ENCODE peak calls at places on chromosomes 1 and 21, in six cellular contexts. One of them, this sample, is unnamed.

GRCh38 chr21:39444406-39445145 is 1.0 kb downstream of the LCA5L start:
- DNase-seq in retinal pigment epithelial cell: no peak
- DNase-seq in lung: no peak
- DNase-seq in WERI-Rb-1: peak; percentile 53
- DNase-seq in heart left ventricle: no peak
- DNase-seq in RWPE1: peak; percentile 10
- DNase-seq in this sample: no peak

GRCh38 chr1:226215239-226215638 is 8.2 kb upstream of the MIXL1 start:
- DNase-seq in lung: no peak
- DNase-seq in retinal pigment epithelial cell: no peak
- DNase-seq in WERI-Rb-1: no peak
- DNase-seq in RWPE1: no peak
- DNase-seq in heart left ventricle: no peak
- DNase-seq in this sample: no peak

GRCh38 chr1:74505133-74505532 is 7.3 kb downstream of the LRRC53 start:
- DNase-seq in retinal pigment epithelial cell: no peak
- DNase-seq in lung: no peak
- DNase-seq in heart left ventricle: no peak
- DNase-seq in RWPE1: no peak
- DNase-seq in WERI-Rb-1: peak; percentile 21
- DNase-seq in this sample: no peak

GRCh38 chr1:37338658-37339057 is 135.7 kb upstream of the ZC3H12A start:
- DNase-seq in WERI-Rb-1: no peak
- DNase-seq in RWPE1: no peak
- DNase-seq in retinal pigment epithelial cell: no peak
- DNase-seq in heart left ventricle: no peak
- DNase-seq in lung: no peak
- DNase-seq in this sample: no peak

GRCh38 chr1:178688244-178688643 is 36.8 kb upstream of the RALGPS2 start:
- DNase-seq in lung: no peak
- DNase-seq in heart left ventricle: no peak
- DNase-seq in RWPE1: no peak
- DNase-seq in WERI-Rb-1: no peak
- DNase-seq in retinal pigment epithelial cell: no peak
- DNase-seq in this sample: no peak

GRCh38 chr1:235831148-235831547 is 35.6 kb downstream of the LYST start:
- DNase-seq in heart left ventricle: peak; percentile 34
- DNase-seq in WERI-Rb-1: no peak
- DNase-seq in retinal pigment epithelial cell: no peak
- DNase-seq in RWPE1: peak; percentile 8
- DNase-seq in lung: no peak
- DNase-seq in this sample: no peak

GRCh38 chr1:43651922-43652321 is 2.0 kb downstream of the KDM4A start:
- DNase-seq in RWPE1: no peak
- DNase-seq in lung: no peak
- DNase-seq in WERI-Rb-1: no peak
- DNase-seq in heart left ventricle: no peak
- DNase-seq in retinal pigment epithelial cell: no peak
- DNase-seq in this sample: no peak

GRCh38 chr1:192809286-192810252 is 730 bp downstream of the RGS2 start:
- DNase-seq in retinal pigment epithelial cell: no peak
- DNase-seq in heart left ventricle: no peak
- DNase-seq in WERI-Rb-1: peak; percentile 11
- DNase-seq in RWPE1: peak; percentile 38
- DNase-seq in lung: peak; percentile 36
- DNase-seq in this sample: peak; percentile 54

GRCh38 chr1:45516465-45516864 is 5.2 kb downstream of the PRDX1 start:
- DNase-seq in RWPE1: no peak
- DNase-seq in WERI-Rb-1: no peak
- DNase-seq in lung: no peak
- DNase-seq in retinal pigment epithelial cell: no peak
- DNase-seq in heart left ventricle: no peak
- DNase-seq in this sample: no peak

GRCh38 chr1:19366599-19367315 is 54.6 kb downstream of the SLC66A1 start:
- DNase-seq in RWPE1: no peak
- DNase-seq in lung: no peak
- DNase-seq in retinal pigment epithelial cell: no peak
- DNase-seq in heart left ventricle: no peak
- DNase-seq in WERI-Rb-1: no peak
- DNase-seq in this sample: no peak

GRCh38 chr1:42935313-42935624 is 23.4 kb downstream of the SLC2A1 start:
- DNase-seq in retinal pigment epithelial cell: no peak
- DNase-seq in lung: no peak
- DNase-seq in heart left ventricle: no peak
- DNase-seq in RWPE1: no peak
- DNase-seq in WERI-Rb-1: no peak
- DNase-seq in this sample: peak; percentile 6

GRCh38 chr1:184365699-184366098 is 21.1 kb upstream of the C1orf21 start:
- DNase-seq in lung: no peak
- DNase-seq in heart left ventricle: no peak
- DNase-seq in WERI-Rb-1: no peak
- DNase-seq in RWPE1: no peak
- DNase-seq in retinal pigment epithelial cell: no peak
- DNase-seq in this sample: no peak

GRCh38 chr1:109894823-109895719 is 15.6 kb upstream of the CSF1 start:
- DNase-seq in lung: no peak
- DNase-seq in WERI-Rb-1: no peak
- DNase-seq in heart left ventricle: no peak
- DNase-seq in RWPE1: no peak
- DNase-seq in retinal pigment epithelial cell: no peak
- DNase-seq in this sample: no peak

GRCh38 chr1:7230896-7231210 is 445.6 kb downstream of the CAMTA1 start:
- DNase-seq in retinal pigment epithelial cell: no peak
- DNase-seq in heart left ventricle: no peak
- DNase-seq in lung: no peak
- DNase-seq in RWPE1: no peak
- DNase-seq in WERI-Rb-1: peak; percentile 34
- DNase-seq in this sample: no peak

GRCh38 chr1:163730366-163730765 is 408.6 kb downstream of the NUF2 start:
- DNase-seq in WERI-Rb-1: no peak
- DNase-seq in lung: no peak
- DNase-seq in RWPE1: no peak
- DNase-seq in heart left ventricle: no peak
- DNase-seq in retinal pigment epithelial cell: no peak
- DNase-seq in this sample: no peak

GRCh38 chr1:42752284-42752683 is 12.2 kb upstream of the CLDN19 start:
- DNase-seq in lung: no peak
- DNase-seq in heart left ventricle: no peak
- DNase-seq in RWPE1: no peak
- DNase-seq in WERI-Rb-1: no peak
- DNase-seq in retinal pigment epithelial cell: no peak
- DNase-seq in this sample: no peak

GRCh38 chr1:43781574-43781973 is 74.2 kb downstream of the ST3GAL3 start:
- DNase-seq in heart left ventricle: no peak
- DNase-seq in RWPE1: no peak
- DNase-seq in retinal pigment epithelial cell: no peak
- DNase-seq in lung: no peak
- DNase-seq in WERI-Rb-1: no peak
- DNase-seq in this sample: no peak

GRCh38 chr1:34235594-34235993 is 58.9 kb downstream of the C1orf94 start:
- DNase-seq in lung: no peak
- DNase-seq in WERI-Rb-1: no peak
- DNase-seq in retinal pigment epithelial cell: no peak
- DNase-seq in heart left ventricle: no peak
- DNase-seq in RWPE1: no peak
- DNase-seq in this sample: no peak

GRCh38 chr1:241451981-241452380 is 67.6 kb downstream of the FH start:
- DNase-seq in lung: no peak
- DNase-seq in heart left ventricle: no peak
- DNase-seq in WERI-Rb-1: no peak
- DNase-seq in RWPE1: no peak
- DNase-seq in retinal pigment epithelial cell: no peak
- DNase-seq in this sample: no peak

GRCh38 chr1:147168626-147169058 is 3.6 kb downstream of the PRKAB2 start:
- DNase-seq in heart left ventricle: no peak
- DNase-seq in WERI-Rb-1: no peak
- DNase-seq in RWPE1: no peak
- DNase-seq in retinal pigment epithelial cell: no peak
- DNase-seq in lung: no peak
- DNase-seq in this sample: peak; percentile 72

GRCh38 chr1:35586808-35587207 is 13.7 kb downstream of the TFAP2E start:
- DNase-seq in RWPE1: no peak
- DNase-seq in heart left ventricle: no peak
- DNase-seq in retinal pigment epithelial cell: no peak
- DNase-seq in lung: no peak
- DNase-seq in WERI-Rb-1: no peak
- DNase-seq in this sample: no peak

GRCh38 chr21:38965910-38966504 is 160.3 kb downstream of the ETS2 start:
- DNase-seq in RWPE1: no peak
- DNase-seq in heart left ventricle: no peak
- DNase-seq in WERI-Rb-1: no peak
- DNase-seq in lung: peak; percentile 88
- DNase-seq in retinal pigment epithelial cell: no peak
- DNase-seq in this sample: peak; percentile 91

GRCh38 chr1:61184035-61184713 is 101.8 kb downstream of the NFIA start:
- DNase-seq in RWPE1: peak; percentile 55
- DNase-seq in heart left ventricle: peak; percentile 93
- DNase-seq in WERI-Rb-1: no peak
- DNase-seq in lung: peak; percentile 95
- DNase-seq in retinal pigment epithelial cell: peak; percentile 77
- DNase-seq in this sample: peak; percentile 98

GRCh38 chr1:100353988-100354387 is 1.7 kb downstream of the CDC14A start:
- DNase-seq in retinal pigment epithelial cell: peak; percentile 26
- DNase-seq in WERI-Rb-1: no peak
- DNase-seq in lung: no peak
- DNase-seq in RWPE1: peak; percentile 44
- DNase-seq in heart left ventricle: no peak
- DNase-seq in this sample: no peak

GRCh38 chr1:100350787-100351094 is 1.6 kb upstream of the CDC14A start:
- DNase-seq in lung: no peak
- DNase-seq in WERI-Rb-1: no peak
- DNase-seq in RWPE1: no peak
- DNase-seq in heart left ventricle: no peak
- DNase-seq in retinal pigment epithelial cell: no peak
- DNase-seq in this sample: no peak

GRCh38 chr1:100351095-100351884 is 1.0 kb upstream of the CDC14A start:
- DNase-seq in lung: peak; percentile 83
- DNase-seq in RWPE1: peak; percentile 85
- DNase-seq in retinal pigment epithelial cell: peak; percentile 76
- DNase-seq in heart left ventricle: peak; percentile 85
- DNase-seq in WERI-Rb-1: peak; percentile 92
- DNase-seq in this sample: peak; percentile 89

GRCh38 chr1:100353073-100353801 is 931 bp downstream of the CDC14A start:
- DNase-seq in WERI-Rb-1: peak; percentile 49
- DNase-seq in retinal pigment epithelial cell: no peak
- DNase-seq in heart left ventricle: peak; percentile 43
- DNase-seq in RWPE1: peak; percentile 3
- DNase-seq in lung: peak; percentile 40
- DNase-seq in this sample: peak; percentile 45

DNA sequence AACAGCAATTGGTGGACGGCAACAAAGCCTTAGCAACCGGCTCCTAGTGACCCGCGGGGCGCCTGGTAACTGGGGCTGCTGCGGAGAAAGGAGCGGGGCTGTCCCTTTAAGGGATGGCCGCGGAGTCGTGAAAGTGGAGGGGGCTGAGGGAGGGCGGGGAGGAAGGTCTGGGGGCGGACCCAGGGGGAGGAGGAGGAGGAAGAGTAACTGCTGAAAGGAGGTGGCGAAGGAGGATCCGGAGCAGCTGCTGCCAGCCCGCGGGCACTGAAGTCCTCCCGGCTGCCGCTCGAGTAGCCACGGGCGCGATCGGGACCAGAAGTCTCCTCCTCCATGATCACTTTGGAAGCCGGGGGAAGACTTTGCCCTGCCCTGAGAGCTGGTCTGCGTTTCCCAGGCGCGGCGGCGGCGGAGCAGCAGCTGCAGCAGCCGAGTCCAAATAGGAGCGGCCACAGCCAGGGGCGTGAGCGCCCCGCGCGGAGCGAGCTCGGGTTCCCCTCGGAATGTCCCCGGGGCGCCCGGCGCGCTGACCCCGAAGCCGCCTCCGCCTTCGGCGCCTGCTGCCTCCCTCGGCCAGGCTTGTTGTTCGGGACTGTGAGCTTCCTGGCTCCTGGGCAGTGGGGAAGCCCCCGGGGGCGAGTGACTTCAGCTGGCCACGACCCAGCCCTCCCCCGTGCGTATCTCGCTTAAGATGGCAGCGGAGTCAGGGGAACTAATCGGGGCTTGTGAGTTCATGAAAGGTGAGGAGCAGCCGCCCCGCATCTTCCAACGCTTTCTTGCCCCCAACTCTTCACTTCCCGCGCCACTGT is at the start of gene CDC14A:
- DNase-seq in retinal pigment epithelial cell: peak; percentile 91
- DNase-seq in heart left ventricle: peak; percentile 93
- DNase-seq in WERI-Rb-1: peak; percentile 95
- DNase-seq in lung: peak; percentile 93
- DNase-seq in RWPE1: peak; percentile 93
- DNase-seq in this sample: peak; percentile 89
- TF ChIP-seq CTCF in retinal pigment epithelial cell: no peak
- TF ChIP-seq CTCF in heart left ventricle: no peak
- TF ChIP-seq CTCF in WERI-Rb-1: no peak
- TF ChIP-seq CTCF in lung: no peak
- TF ChIP-seq CTCF in RWPE1: no peak
- TF ChIP-seq CTCF in this sample: no peak

GRCh38 chr1:82090104-82090503 is 289.4 kb downstream of the ADGRL2 start:
- DNase-seq in lung: no peak
- DNase-seq in heart left ventricle: no peak
- DNase-seq in retinal pigment epithelial cell: no peak
- DNase-seq in WERI-Rb-1: no peak
- DNase-seq in RWPE1: peak; percentile 4
- DNase-seq in this sample: no peak

GRCh38 chr1:82091274-82091673 is 290.5 kb downstream of the ADGRL2 start:
- DNase-seq in heart left ventricle: no peak
- DNase-seq in lung: no peak
- DNase-seq in WERI-Rb-1: no peak
- DNase-seq in retinal pigment epithelial cell: no peak
- DNase-seq in RWPE1: no peak
- DNase-seq in this sample: no peak

GRCh38 chr1:82094136-82094535 is 293.4 kb downstream of the ADGRL2 start:
- DNase-seq in WERI-Rb-1: no peak
- DNase-seq in RWPE1: no peak
- DNase-seq in lung: no peak
- DNase-seq in retinal pigment epithelial cell: no peak
- DNase-seq in heart left ventricle: no peak
- DNase-seq in this sample: no peak

GRCh38 chr1:82086739-82087138 is 286.0 kb downstream of the ADGRL2 start:
- DNase-seq in retinal pigment epithelial cell: peak; percentile 27
- DNase-seq in RWPE1: no peak
- DNase-seq in lung: no peak
- DNase-seq in WERI-Rb-1: no peak
- DNase-seq in heart left ventricle: no peak
- DNase-seq in this sample: no peak

GRCh38 chr1:82091729-82092128 is 291.0 kb downstream of the ADGRL2 start:
- DNase-seq in RWPE1: no peak
- DNase-seq in lung: no peak
- DNase-seq in heart left ventricle: no peak
- DNase-seq in retinal pigment epithelial cell: no peak
- DNase-seq in WERI-Rb-1: no peak
- DNase-seq in this sample: no peak
- TF ChIP-seq CTCF in RWPE1: no peak
- TF ChIP-seq CTCF in lung: no peak
- TF ChIP-seq CTCF in heart left ventricle: no peak
- TF ChIP-seq CTCF in retinal pigment epithelial cell: peak; percentile 32
- TF ChIP-seq CTCF in WERI-Rb-1: no peak
- TF ChIP-seq CTCF in this sample: no peak

GRCh38 chr1:84883286-84883685 is 9.7 kb downstream of the LPAR3 start:
- DNase-seq in heart left ventricle: no peak
- DNase-seq in retinal pigment epithelial cell: no peak
- DNase-seq in RWPE1: no peak
- DNase-seq in lung: no peak
- DNase-seq in WERI-Rb-1: no peak
- DNase-seq in this sample: no peak
- TF ChIP-seq CTCF in heart left ventricle: no peak
- TF ChIP-seq CTCF in retinal pigment epithelial cell: no peak
- TF ChIP-seq CTCF in RWPE1: no peak
- TF ChIP-seq CTCF in lung: no peak
- TF ChIP-seq CTCF in WERI-Rb-1: no peak
- TF ChIP-seq CTCF in this sample: no peak

GRCh38 chr1:97337250-97338030 is 583.4 kb downstream of the DPYD start:
- DNase-seq in RWPE1: peak; percentile 3
- DNase-seq in heart left ventricle: no peak
- DNase-seq in WERI-Rb-1: no peak
- DNase-seq in lung: no peak
- DNase-seq in retinal pigment epithelial cell: no peak
- DNase-seq in this sample: no peak
- TF ChIP-seq CTCF in RWPE1: no peak
- TF ChIP-seq CTCF in heart left ventricle: no peak
- TF ChIP-seq CTCF in WERI-Rb-1: no peak
- TF ChIP-seq CTCF in lung: no peak
- TF ChIP-seq CTCF in retinal pigment epithelial cell: no peak
- TF ChIP-seq CTCF in this sample: no peak

This sample was measured in body of pancreas.